ENCODE peak calls at places on chromosomes 7 and 10, in four cellular contexts. One of them, this sample, is unnamed.

GRCh38 chr7:155282671-155283070 is 15.0 kb upstream of the INSIG1 start:
- DNase-seq in pancreas: no peak
- DNase-seq in heart right ventricle: peak
- DNase-seq in right cardiac atrium: no peak
- DNase-seq in this sample: no peak

GRCh38 chr7:88091988-88092675 is 127.7 kb downstream of the SRI start:
- DNase-seq in pancreas: no peak
- DNase-seq in heart right ventricle: no peak
- DNase-seq in right cardiac atrium: no peak
- DNase-seq in this sample: no peak

GRCh38 chr7:125357681-125358440 is 428.2 kb upstream of the POT1 start:
- DNase-seq in pancreas: no peak
- DNase-seq in heart right ventricle: no peak
- DNase-seq in right cardiac atrium: no peak
- DNase-seq in this sample: no peak

GRCh38 chr7:157472311-157473050 is 135.7 kb downstream of the DNAJB6 start:
- DNase-seq in pancreas: no peak
- DNase-seq in heart right ventricle: no peak
- DNase-seq in right cardiac atrium: no peak
- DNase-seq in this sample: no peak

GRCh38 chr10:74103560-74104248 is 46.9 kb downstream of the AP3M1 start:
- DNase-seq in pancreas: no peak
- DNase-seq in heart right ventricle: no peak
- DNase-seq in right cardiac atrium: no peak
- DNase-seq in this sample: no peak

GRCh38 chr7:117764031-117764430 is 109.2 kb downstream of the CTTNBP2 start:
- DNase-seq in pancreas: no peak
- DNase-seq in heart right ventricle: no peak
- DNase-seq in right cardiac atrium: no peak
- DNase-seq in this sample: no peak

GRCh38 chr10:55629792-55630490 is 731.1 kb downstream of the ZWINT start:
- DNase-seq in pancreas: peak
- DNase-seq in heart right ventricle: peak
- DNase-seq in right cardiac atrium: peak
- DNase-seq in this sample: no peak

GRCh38 chr7:50978633-50979215 is 196.0 kb upstream of the GRB10 start:
- DNase-seq in pancreas: no peak
- DNase-seq in heart right ventricle: no peak
- DNase-seq in right cardiac atrium: no peak
- DNase-seq in this sample: no peak

GRCh38 chr10:60942604-60943269 is 1.2 kb downstream of the RHOBTB1 start:
- DNase-seq in pancreas: peak
- DNase-seq in heart right ventricle: peak
- DNase-seq in right cardiac atrium: peak
- DNase-seq in this sample: peak

GRCh38 chr7:39757604-39758003 is 134.2 kb downstream of the RALA start:
- DNase-seq in pancreas: no peak
- DNase-seq in heart right ventricle: no peak
- DNase-seq in right cardiac atrium: no peak
- DNase-seq in this sample: no peak

GRCh38 chr7:39758234-39758970 is 135.0 kb downstream of the RALA start:
- DNase-seq in pancreas: no peak
- DNase-seq in heart right ventricle: peak
- DNase-seq in right cardiac atrium: peak
- DNase-seq in this sample: no peak

GRCh38 chr7:39750253-39750994 is 127.1 kb downstream of the RALA start:
- DNase-seq in pancreas: no peak
- DNase-seq in heart right ventricle: no peak
- DNase-seq in right cardiac atrium: no peak
- DNase-seq in this sample: no peak

GRCh38 chr7:39753823-39754325 is 130.5 kb downstream of the RALA start:
- DNase-seq in pancreas: no peak
- DNase-seq in heart right ventricle: no peak
- DNase-seq in right cardiac atrium: no peak
- DNase-seq in this sample: no peak

GRCh38 chr7:39754326-39755120 is 131.2 kb downstream of the RALA start:
- DNase-seq in pancreas: no peak
- DNase-seq in heart right ventricle: no peak
- DNase-seq in right cardiac atrium: no peak
- DNase-seq in this sample: no peak
- H3K27ac ChIP-seq in pancreas: no peak
- H3K27ac ChIP-seq in heart right ventricle: no peak
- H3K27ac ChIP-seq in right cardiac atrium: no peak
- H3K27ac ChIP-seq in this sample: peak

DNA sequence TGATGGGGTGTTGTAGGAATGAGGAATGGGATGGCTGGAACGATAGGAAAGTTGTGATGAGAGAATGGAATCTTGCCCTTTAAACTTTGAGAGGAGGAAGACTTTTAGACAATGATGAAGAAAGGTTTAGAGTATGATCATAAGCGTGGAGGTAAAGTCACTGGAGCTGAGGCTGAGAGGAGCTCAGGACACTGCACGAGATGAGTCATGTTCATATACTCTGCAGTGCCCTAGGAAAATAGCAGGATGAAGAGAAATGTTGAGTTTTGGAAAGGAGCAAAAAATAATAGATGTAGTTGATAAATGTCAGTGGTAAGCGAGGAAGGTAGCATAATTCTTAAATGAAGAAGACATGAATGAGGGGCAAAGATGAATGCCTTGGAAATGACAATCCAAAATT is 28.3 kb upstream of the CUL1 start:
- DNase-seq in pancreas: no peak
- DNase-seq in heart right ventricle: no peak
- DNase-seq in right cardiac atrium: no peak
- DNase-seq in this sample: no peak
- H3K27ac ChIP-seq in pancreas: no peak
- H3K27ac ChIP-seq in heart right ventricle: no peak
- H3K27ac ChIP-seq in right cardiac atrium: no peak
- H3K27ac ChIP-seq in this sample: no peak

GRCh38 chr10:133357293-133358151 is at the start of gene FUOM:
- DNase-seq in pancreas: peak
- DNase-seq in heart right ventricle: peak
- DNase-seq in right cardiac atrium: peak
- DNase-seq in this sample: no peak
- H3K27ac ChIP-seq in pancreas: peak
- H3K27ac ChIP-seq in heart right ventricle: peak
- H3K27ac ChIP-seq in right cardiac atrium: peak
- H3K27ac ChIP-seq in this sample: no peak

GRCh38 chr10:103787251-103787816 is 68.0 kb downstream of the SH3PXD2A start:
- DNase-seq in pancreas: no peak
- DNase-seq in heart right ventricle: no peak
- DNase-seq in right cardiac atrium: no peak
- DNase-seq in this sample: no peak

GRCh38 chr10:103784089-103784488 is 71.3 kb downstream of the SH3PXD2A start:
- DNase-seq in pancreas: no peak
- DNase-seq in heart right ventricle: no peak
- DNase-seq in right cardiac atrium: no peak
- DNase-seq in this sample: no peak

GRCh38 chr10:103784723-103785418 is 70.5 kb downstream of the SH3PXD2A start:
- DNase-seq in pancreas: no peak
- DNase-seq in heart right ventricle: no peak
- DNase-seq in right cardiac atrium: no peak
- DNase-seq in this sample: no peak

GRCh38 chr10:103783686-103784085 is 71.7 kb downstream of the SH3PXD2A start:
- DNase-seq in pancreas: no peak
- DNase-seq in heart right ventricle: no peak
- DNase-seq in right cardiac atrium: no peak
- DNase-seq in this sample: no peak

DNA sequence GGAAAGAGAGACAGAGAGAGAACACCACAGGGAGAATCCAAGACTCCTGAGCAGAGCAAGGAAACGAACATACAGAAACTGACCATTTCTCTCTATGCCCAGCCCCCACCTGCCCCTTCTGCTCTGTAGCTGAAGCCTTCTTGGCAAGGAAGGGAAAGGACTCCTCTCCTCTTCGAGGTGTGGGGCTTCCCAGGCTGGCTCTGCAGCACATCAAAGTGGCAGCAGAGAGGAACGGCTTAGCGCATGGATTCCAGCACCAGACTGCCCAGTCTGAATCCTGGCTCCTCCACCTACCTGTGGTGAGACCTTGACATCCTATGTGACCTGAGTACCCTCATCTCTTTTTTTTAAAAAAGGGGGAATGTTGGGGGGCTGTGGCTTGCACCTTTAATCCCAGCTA is 69.4 kb downstream of the SH3PXD2A start:
- DNase-seq in pancreas: no peak
- DNase-seq in heart right ventricle: no peak
- DNase-seq in right cardiac atrium: no peak
- DNase-seq in this sample: no peak
- H3K27ac ChIP-seq in pancreas: no peak
- H3K27ac ChIP-seq in heart right ventricle: no peak
- H3K27ac ChIP-seq in right cardiac atrium: no peak
- H3K27ac ChIP-seq in this sample: no peak

DNA sequence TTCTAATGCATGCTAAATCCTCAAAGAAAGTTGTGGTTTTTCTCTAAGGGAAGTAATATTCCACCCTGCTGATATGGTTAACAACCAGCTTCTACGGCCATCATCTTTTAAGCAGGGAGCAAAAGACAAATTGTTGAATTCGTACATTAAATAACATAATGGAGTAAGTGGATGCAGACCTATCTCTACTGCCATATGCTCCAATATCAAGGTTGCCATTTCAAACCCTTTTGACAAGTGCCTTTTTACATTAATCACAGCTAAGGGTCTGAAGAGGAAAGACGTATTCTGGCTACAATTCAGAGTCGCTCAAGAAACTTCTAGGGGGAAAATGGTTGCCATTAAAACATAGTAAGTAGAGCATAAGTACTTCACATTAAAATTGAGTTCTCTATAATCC is 103.1 kb downstream of the SLC25A13 start:
- DNase-seq in pancreas: no peak
- DNase-seq in heart right ventricle: no peak
- DNase-seq in right cardiac atrium: no peak
- DNase-seq in this sample: no peak
- H3K27ac ChIP-seq in pancreas: no peak
- H3K27ac ChIP-seq in heart right ventricle: peak
- H3K27ac ChIP-seq in right cardiac atrium: no peak
- H3K27ac ChIP-seq in this sample: no peak